ENCODE peak calls at places on chromosome 18, in seven cellular contexts. D, S, O, R, V, H and M are unnamed samples.

GRCh38 chr18:66599190-66599589 is 4.7 kb downstream of the CDH19 start:
- DNase-seq in V (no peak), S (peak), H (no peak), R (no peak), D (no peak), O (no peak), M (no peak)

GRCh38 chr18:55334875-55335274 is 253.1 kb downstream of the TCF4 start:
- DNase-seq in V (no peak), O (no peak), R (peak), S (no peak), H (no peak), D (no peak), M (peak)

GRCh38 chr18:55694291-55694690 is 106.3 kb upstream of the TCF4 start:
- DNase-seq in D (no peak), S (no peak), H (no peak), O (no peak), V (no peak), R (no peak), M (no peak)

GRCh38 chr18:23341383-23341782 is 111.7 kb upstream of the RIOK3 start:
- DNase-seq in R (no peak), S (no peak), V (no peak), D (no peak), O (no peak), H (no peak), M (no peak)

GRCh38 chr18:41038071-41038470 is 917.0 kb upstream of the PIK3C3 start:
- DNase-seq in R (no peak), S (no peak), O (no peak), H (no peak), D (no peak), V (no peak), M (no peak)

GRCh38 chr18:22293417-22293816 is 124.0 kb downstream of the GATA6 start:
- DNase-seq in O (no peak), V (no peak), R (no peak), H (no peak), S (no peak), D (no peak), M (no peak)

GRCh38 chr18:58788971-58789797 is 75.5 kb upstream of the ZNF532 start:
- DNase-seq in O (peak), D (no peak), H (no peak), S (peak), R (no peak), V (no peak), M (no peak)

GRCh38 chr18:47746615-47747014 is 183.8 kb downstream of the SMAD2 start:
- DNase-seq in V (no peak), H (no peak), D (no peak), R (no peak), O (peak), S (no peak), M (no peak)

GRCh38 chr18:26228562-26229260 is 2.5 kb downstream of the TAF4B start:
- DNase-seq in H (no peak), D (peak), S (no peak), O (no peak), V (no peak), R (no peak), M (no peak)

GRCh38 chr18:57845468-57846103 is 42.5 kb upstream of the ATP8B1 start:
- DNase-seq in O (no peak), S (peak), V (no peak), D (no peak), R (no peak), H (no peak), M (no peak)

GRCh38 chr18:10839401-10839800 is 310.0 kb downstream of the PIEZO2 start:
- DNase-seq in D (no peak), H (no peak), S (no peak), V (no peak), O (no peak), R (no peak), M (no peak)

GRCh38 chr18:63297678-63298392 is 21.7 kb downstream of the BCL2 start:
- DNase-seq in D (no peak), O (no peak), R (no peak), H (no peak), V (no peak), S (no peak), M (no peak)

GRCh38 chr18:32366586-32367538 is 103.8 kb downstream of the GAREM1 start:
- DNase-seq in R (no peak), V (no peak), O (no peak), H (no peak), S (no peak), D (no peak), M (no peak)

GRCh38 chr18:44708451-44709083 is 27.9 kb downstream of the SETBP1 start:
- DNase-seq in D (no peak), H (no peak), S (peak), V (no peak), R (no peak), O (no peak), M (no peak)

GRCh38 chr18:74281639-74282358 is 10.0 kb downstream of the CYB5A start:
- DNase-seq in V (no peak), D (no peak), H (no peak), S (no peak), O (no peak), R (peak), M (peak)

GRCh38 chr18:58321986-58322385 is 278.0 kb downstream of the NEDD4L start:
- DNase-seq in O (peak), S (peak), H (peak), R (peak), V (no peak), D (peak), M (peak)

GRCh38 chr18:43367895-43368294 is 90.6 kb upstream of the SYT4 start:
- DNase-seq in H (no peak), D (no peak), O (no peak), S (no peak), V (no peak), R (no peak), M (no peak)

GRCh38 chr18:44733069-44733753 is 52.5 kb downstream of the SETBP1 start:
- DNase-seq in H (no peak), D (peak), S (peak), O (no peak), R (no peak), V (no peak), M (no peak)

GRCh38 chr18:69757733-69758132 is 189.9 kb downstream of the CD226 start:
- DNase-seq in H (no peak), D (no peak), S (no peak), V (no peak), O (no peak), R (no peak), M (no peak)

GRCh38 chr18:45548614-45549013 is 66.7 kb upstream of the SLC14A2 start:
- DNase-seq in R (no peak), H (no peak), V (no peak), S (no peak), O (no peak), D (no peak), M (no peak)

GRCh38 chr18:23099621-23100020 is 35.7 kb upstream of the CABLES1 start:
- DNase-seq in D (no peak), S (no peak), R (no peak), V (no peak), H (no peak), O (peak), M (peak)

GRCh38 chr18:63518178-63519012 is 23.8 kb upstream of the SERPINB12 start:
- DNase-seq in H (no peak), S (peak), V (peak), O (peak), D (peak), R (peak), M (peak)

GRCh38 chr18:44537521-44537920 is 143.2 kb upstream of the SETBP1 start:
- DNase-seq in D (no peak), R (no peak), S (peak), O (no peak), V (no peak), H (no peak), M (no peak)

GRCh38 chr18:48834421-48835011 is 116.2 kb downstream of the SMAD7 start:
- DNase-seq in S (peak), O (peak), V (peak), R (peak), D (no peak), H (peak), M (peak)
- TF ChIP-seq POLR2A in S (no peak), O (no peak), V (peak), R (no peak), D (no peak), H (peak), M (no peak)

DNA sequence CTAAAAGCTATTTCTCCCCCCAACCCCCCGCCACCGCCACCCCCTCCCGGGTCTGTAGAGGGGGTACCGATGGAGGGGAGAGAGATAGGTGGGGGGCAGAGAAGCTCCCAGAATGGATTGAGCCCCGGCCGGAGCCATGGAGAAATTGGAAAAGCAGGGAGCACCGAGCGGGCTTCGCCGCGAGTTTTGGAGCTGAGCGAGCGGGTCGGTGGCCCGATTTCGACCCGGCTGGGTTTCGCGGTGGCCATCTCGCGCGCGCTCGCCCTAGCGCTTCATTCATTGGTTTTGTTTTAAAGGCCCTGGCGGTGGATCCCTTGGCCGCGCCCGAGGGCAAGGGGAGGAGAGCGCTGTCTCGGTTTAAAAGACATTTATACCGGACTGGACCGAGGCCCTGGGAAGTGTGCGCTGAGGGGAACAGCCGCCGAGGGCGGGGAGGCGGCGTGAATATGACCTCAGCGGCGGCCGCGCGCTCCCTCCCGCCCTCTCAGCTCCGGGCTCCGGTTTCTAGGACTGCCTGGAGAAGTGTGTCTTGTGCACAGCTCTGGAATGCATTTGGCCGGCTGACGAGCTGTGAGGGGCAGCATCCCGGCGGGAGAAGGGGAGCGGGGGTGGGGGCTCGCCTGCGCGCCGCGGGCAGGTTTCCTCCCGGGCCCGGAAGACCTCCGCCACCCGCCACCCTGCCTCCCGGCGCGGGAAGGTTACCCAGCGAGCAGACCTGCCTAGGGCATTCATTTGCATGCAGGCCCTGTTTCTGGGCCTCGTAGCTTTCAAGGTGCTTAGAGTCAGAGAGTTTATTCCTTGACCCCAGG is 1.7 kb upstream of the SMAD7 start:
- DNase-seq in D (peak), V (no peak), O (peak), S (peak), R (peak), H (no peak), M (peak)
- TF ChIP-seq POLR2AphosphoS5 in D (no peak), V (peak), O (peak), S (no peak), R (peak), H (no peak), M (peak)

GRCh38 chr18:7857562-7857961 is 290.4 kb downstream of the PTPRM start:
- DNase-seq in S (no peak), H (no peak), R (no peak), O (no peak), V (no peak), D (no peak), M (no peak)
- TF ChIP-seq POLR2A in S (no peak), H (no peak), R (no peak), O (no peak), V (no peak), D (no peak), M (no peak)

DNA sequence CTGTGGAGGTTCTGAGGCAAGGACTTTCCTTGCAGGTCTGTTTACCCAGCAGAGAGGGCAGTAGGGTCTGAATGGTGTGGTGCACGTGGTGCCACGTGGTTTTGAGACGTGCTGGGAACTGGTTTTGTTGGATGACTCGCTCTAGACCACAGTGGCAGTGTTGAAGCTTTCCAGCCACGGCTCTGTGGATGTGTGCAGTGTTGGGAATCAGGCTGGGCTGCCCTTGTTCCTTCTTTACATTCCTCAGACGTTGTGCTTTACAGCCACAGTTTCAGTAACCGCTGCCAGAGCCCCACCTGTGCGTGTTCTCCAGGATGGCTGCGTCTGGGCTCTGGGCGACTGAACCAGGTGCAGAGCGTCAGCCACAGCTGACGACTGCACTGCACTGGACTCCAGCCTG is 8.2 kb downstream of the CTDP1 start:
- DNase-seq in R (no peak), D (no peak), S (no peak), H (no peak), O (no peak), V (no peak), M (no peak)
- TF ChIP-seq POLR2AphosphoS5 in R (no peak), D (no peak), S (no peak), H (no peak), O (no peak), V (no peak), M (no peak)

DNA sequence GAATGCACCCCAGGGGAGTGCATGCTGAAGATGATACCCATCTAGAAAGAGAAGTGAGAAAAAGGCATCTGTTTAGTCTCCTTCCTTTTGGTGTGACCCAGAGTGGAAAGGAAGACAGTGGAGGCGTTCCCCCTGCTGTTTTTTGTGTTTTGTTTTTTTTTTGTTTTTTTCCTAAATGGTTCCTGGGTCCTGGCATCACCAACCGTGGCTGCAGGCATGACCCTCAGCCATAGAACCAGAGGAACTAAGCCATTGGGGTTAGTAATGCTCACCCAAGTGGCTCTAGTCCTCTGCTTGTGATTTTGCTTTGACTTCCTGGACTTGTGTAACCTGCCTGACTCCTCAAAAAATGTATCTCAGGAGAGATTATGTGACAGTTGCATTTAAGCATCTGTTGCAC is 451.3 kb downstream of the DCC start:
- DNase-seq in S (no peak), D (no peak), R (no peak), H (no peak), O (no peak), V (no peak), M (no peak)
- TF ChIP-seq POLR2A in S (no peak), D (no peak), R (no peak), H (no peak), O (no peak), V (no peak), M (no peak)

GRCh38 chr18:59885579-59886163 is 14.1 kb upstream of the PMAIP1 start:
- DNase-seq in D (no peak), H (no peak), V (peak), S (peak), O (no peak), R (no peak), M (no peak)
- TF ChIP-seq POLR2AphosphoS5 in D (no peak), H (no peak), V (peak), S (no peak), O (no peak), R (no peak), M (no peak)

GRCh38 chr18:3216987-3217386 is 2.8 kb downstream of the MYOM1 start:
- DNase-seq in R (no peak), S (no peak), D (no peak), H (no peak), V (no peak), O (no peak), M (no peak)

GRCh38 chr18:3214855-3215637 is 4.7 kb downstream of the MYOM1 start:
- DNase-seq in H (no peak), R (no peak), O (no peak), S (no peak), D (no peak), V (no peak), M (no peak)

GRCh38 chr18:3219621-3220335 is at the start of gene MYOM1:
- DNase-seq in O (no peak), S (no peak), R (no peak), V (no peak), D (no peak), H (no peak), M (no peak)

GRCh38 chr18:3218817-3219216 is 951 bp downstream of the MYOM1 start:
- DNase-seq in R (no peak), H (no peak), V (no peak), S (no peak), O (no peak), D (no peak), M (no peak)

DNA sequence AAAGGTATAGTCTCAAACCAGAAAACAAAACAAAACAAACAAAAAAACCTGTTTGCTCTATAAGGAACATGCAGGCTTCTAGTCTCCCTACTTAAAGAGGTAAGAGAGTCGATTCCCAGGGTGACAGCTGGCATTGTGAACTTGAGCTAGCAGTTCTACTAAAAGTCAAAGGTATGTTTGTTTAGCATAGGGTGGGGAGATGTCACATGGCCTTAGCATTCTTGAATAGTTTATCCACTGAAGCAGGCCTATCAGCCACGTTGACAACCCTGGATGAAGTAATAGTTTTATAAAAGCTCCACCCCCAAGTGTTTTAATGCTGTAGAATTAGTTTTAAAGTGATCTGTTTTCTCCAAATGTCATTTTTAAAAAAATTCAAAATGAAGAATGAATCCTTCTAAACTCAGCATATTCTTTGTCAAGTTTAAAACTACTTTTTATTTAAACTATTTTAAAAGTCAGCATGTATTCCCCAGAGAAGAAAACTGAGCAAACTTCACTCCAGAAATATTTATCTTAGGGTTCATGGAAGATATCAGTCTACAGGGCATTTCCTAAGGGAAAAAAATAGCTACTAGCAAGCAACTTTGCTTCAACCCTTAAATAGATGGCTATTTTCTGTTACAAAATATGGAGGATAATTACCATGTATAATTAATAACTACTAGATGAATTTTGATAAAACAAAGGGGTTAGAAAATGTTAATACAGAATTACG is 1.7 kb downstream of the MYOM1 start:
- DNase-seq in S (no peak), V (no peak), O (peak), H (no peak), R (no peak), D (peak), M (peak)
- TF ChIP-seq POLR2A in S (no peak), V (no peak), O (no peak), H (no peak), R (no peak), D (no peak), M (peak)

GRCh38 chr18:9779630-9780029 is 71.5 kb downstream of the RAB31 start:
- DNase-seq in O (peak), V (no peak), R (no peak), S (no peak), H (no peak), D (no peak), M (peak)
- TF ChIP-seq POLR2AphosphoS5 in O (peak), V (no peak), R (no peak), S (no peak), H (no peak), D (no peak), M (no peak)